ENCODE peak calls at places on chromosomes 2 and 18, in seven cellular contexts. One of them, this sample, is unnamed.

GRCh38 chr2:222968550-222969155 is 83.3 kb upstream of the KCNE4 start:
- DNase-seq in esophagus squamous epithelium: no peak
- DNase-seq in A549: no peak
- DNase-seq in endothelial cell of umbilical vein: no peak
- DNase-seq in right lobe of liver: no peak
- DNase-seq in heart left ventricle: no peak
- DNase-seq in spleen: no peak
- DNase-seq in this sample: no peak

GRCh38 chr2:165863816-165864221 is 69.8 kb upstream of the GALNT3 start:
- DNase-seq in esophagus squamous epithelium: no peak
- DNase-seq in A549: no peak
- DNase-seq in endothelial cell of umbilical vein: no peak
- DNase-seq in right lobe of liver: no peak
- DNase-seq in heart left ventricle: no peak
- DNase-seq in spleen: no peak
- DNase-seq in this sample: no peak

GRCh38 chr2:45497355-45497754 is 113.7 kb downstream of the SRBD1 start:
- DNase-seq in esophagus squamous epithelium: no peak
- DNase-seq in A549: no peak
- DNase-seq in endothelial cell of umbilical vein: no peak
- DNase-seq in right lobe of liver: no peak
- DNase-seq in heart left ventricle: no peak
- DNase-seq in spleen: no peak
- DNase-seq in this sample: no peak

GRCh38 chr2:54641988-54642387 is 81.5 kb upstream of the EML6 start:
- DNase-seq in esophagus squamous epithelium: no peak
- DNase-seq in A549: no peak
- DNase-seq in endothelial cell of umbilical vein: no peak
- DNase-seq in right lobe of liver: no peak
- DNase-seq in heart left ventricle: peak
- DNase-seq in spleen: no peak
- DNase-seq in this sample: no peak

GRCh38 chr2:120765031-120765910 is 29.6 kb downstream of the GLI2 start:
- DNase-seq in esophagus squamous epithelium: no peak
- DNase-seq in A549: no peak
- DNase-seq in endothelial cell of umbilical vein: peak
- DNase-seq in right lobe of liver: peak
- DNase-seq in heart left ventricle: peak
- DNase-seq in spleen: peak
- DNase-seq in this sample: no peak

GRCh38 chr2:217035967-217036366 is 176.1 kb upstream of the TNP1 start:
- DNase-seq in esophagus squamous epithelium: no peak
- DNase-seq in A549: no peak
- DNase-seq in endothelial cell of umbilical vein: no peak
- DNase-seq in right lobe of liver: no peak
- DNase-seq in heart left ventricle: peak
- DNase-seq in spleen: no peak
- DNase-seq in this sample: no peak

GRCh38 chr2:146912536-146912935 is 932.3 kb upstream of the ACVR2A start:
- DNase-seq in esophagus squamous epithelium: no peak
- DNase-seq in A549: no peak
- DNase-seq in endothelial cell of umbilical vein: no peak
- DNase-seq in right lobe of liver: no peak
- DNase-seq in heart left ventricle: no peak
- DNase-seq in spleen: no peak
- DNase-seq in this sample: no peak

GRCh38 chr18:5197032-5197434 is at the start of gene AKAIN1:
- DNase-seq in esophagus squamous epithelium: no peak
- DNase-seq in A549: no peak
- DNase-seq in endothelial cell of umbilical vein: peak
- DNase-seq in right lobe of liver: peak
- DNase-seq in heart left ventricle: peak
- DNase-seq in spleen: no peak
- DNase-seq in this sample: no peak

GRCh38 chr2:209592106-209592505 is 168.3 kb downstream of the MAP2 start:
- DNase-seq in esophagus squamous epithelium: no peak
- DNase-seq in A549: no peak
- DNase-seq in endothelial cell of umbilical vein: no peak
- DNase-seq in right lobe of liver: no peak
- DNase-seq in heart left ventricle: no peak
- DNase-seq in spleen: no peak
- DNase-seq in this sample: no peak

GRCh38 chr2:50556934-50557575 is 474.9 kb downstream of the NRXN1 start:
- DNase-seq in esophagus squamous epithelium: no peak
- DNase-seq in A549: no peak
- DNase-seq in endothelial cell of umbilical vein: no peak
- DNase-seq in right lobe of liver: no peak
- DNase-seq in heart left ventricle: no peak
- DNase-seq in spleen: no peak
- DNase-seq in this sample: no peak

GRCh38 chr2:104861295-104862060 is 7.6 kb downstream of the POU3F3 start:
- DNase-seq in esophagus squamous epithelium: no peak
- DNase-seq in A549: no peak
- DNase-seq in endothelial cell of umbilical vein: no peak
- DNase-seq in right lobe of liver: no peak
- DNase-seq in heart left ventricle: no peak
- DNase-seq in spleen: no peak
- DNase-seq in this sample: no peak

GRCh38 chr18:58687871-58688308 is 16.6 kb downstream of the MALT1 start:
- DNase-seq in esophagus squamous epithelium: no peak
- DNase-seq in A549: no peak
- DNase-seq in endothelial cell of umbilical vein: peak
- DNase-seq in right lobe of liver: no peak
- DNase-seq in heart left ventricle: no peak
- DNase-seq in spleen: no peak
- DNase-seq in this sample: no peak

GRCh38 chr2:27721884-27722485 is 49.5 kb upstream of the MRPL33 start:
- DNase-seq in esophagus squamous epithelium: no peak
- DNase-seq in A549: no peak
- DNase-seq in endothelial cell of umbilical vein: no peak
- DNase-seq in right lobe of liver: no peak
- DNase-seq in heart left ventricle: no peak
- DNase-seq in spleen: no peak
- DNase-seq in this sample: no peak

GRCh38 chr2:1824202-1824905 is 80.0 kb upstream of the PXDN start:
- DNase-seq in esophagus squamous epithelium: no peak
- DNase-seq in A549: no peak
- DNase-seq in endothelial cell of umbilical vein: no peak
- DNase-seq in right lobe of liver: no peak
- DNase-seq in heart left ventricle: no peak
- DNase-seq in spleen: no peak
- DNase-seq in this sample: no peak

GRCh38 chr2:168978461-168978861 is 52.7 kb downstream of the ABCB11 start:
- DNase-seq in esophagus squamous epithelium: no peak
- DNase-seq in A549: no peak
- DNase-seq in endothelial cell of umbilical vein: no peak
- DNase-seq in right lobe of liver: peak
- DNase-seq in heart left ventricle: no peak
- DNase-seq in spleen: no peak
- DNase-seq in this sample: no peak

GRCh38 chr2:239014897-239015768 is 167.2 kb downstream of the TWIST2 start:
- DNase-seq in esophagus squamous epithelium: no peak
- DNase-seq in A549: no peak
- DNase-seq in endothelial cell of umbilical vein: no peak
- DNase-seq in right lobe of liver: no peak
- DNase-seq in heart left ventricle: no peak
- DNase-seq in spleen: peak
- DNase-seq in this sample: peak

GRCh38 chr18:13366131-13366530 is 147.6 kb downstream of the LDLRAD4 start:
- DNase-seq in esophagus squamous epithelium: no peak
- DNase-seq in A549: no peak
- DNase-seq in endothelial cell of umbilical vein: no peak
- DNase-seq in right lobe of liver: no peak
- DNase-seq in heart left ventricle: no peak
- DNase-seq in spleen: no peak
- DNase-seq in this sample: no peak

GRCh38 chr2:9071032-9071431 is 67.5 kb upstream of the MBOAT2 start:
- DNase-seq in esophagus squamous epithelium: no peak
- DNase-seq in A549: peak
- DNase-seq in endothelial cell of umbilical vein: peak
- DNase-seq in right lobe of liver: no peak
- DNase-seq in heart left ventricle: no peak
- DNase-seq in spleen: no peak
- DNase-seq in this sample: no peak

GRCh38 chr2:2743164-2743571 is 412.1 kb upstream of the MYT1L start:
- DNase-seq in esophagus squamous epithelium: no peak
- DNase-seq in A549: no peak
- DNase-seq in endothelial cell of umbilical vein: no peak
- DNase-seq in right lobe of liver: no peak
- DNase-seq in heart left ventricle: peak
- DNase-seq in spleen: peak
- DNase-seq in this sample: peak

GRCh38 chr2:169073972-169074751 is 4.8 kb downstream of the DHRS9 start:
- DNase-seq in esophagus squamous epithelium: no peak
- DNase-seq in A549: no peak
- DNase-seq in endothelial cell of umbilical vein: no peak
- DNase-seq in right lobe of liver: peak
- DNase-seq in heart left ventricle: no peak
- DNase-seq in spleen: no peak
- DNase-seq in this sample: no peak

GRCh38 chr2:24084386-24085375 is at the start of gene TP53I3:
- DNase-seq in esophagus squamous epithelium: peak
- DNase-seq in A549: peak
- DNase-seq in endothelial cell of umbilical vein: peak
- DNase-seq in right lobe of liver: peak
- DNase-seq in heart left ventricle: peak
- DNase-seq in spleen: peak
- DNase-seq in this sample: peak
- TF ChIP-seq POLR2A in esophagus squamous epithelium: no peak
- TF ChIP-seq POLR2A in A549: peak
- TF ChIP-seq POLR2A in endothelial cell of umbilical vein: peak
- TF ChIP-seq POLR2A in right lobe of liver: peak
- TF ChIP-seq POLR2A in heart left ventricle: peak
- TF ChIP-seq POLR2A in spleen: no peak
- TF ChIP-seq POLR2A in this sample: no peak

GRCh38 chr2:100820346-100821254 is 661 bp downstream of the NPAS2 start:
- DNase-seq in esophagus squamous epithelium: no peak
- DNase-seq in A549: no peak
- DNase-seq in endothelial cell of umbilical vein: peak
- DNase-seq in right lobe of liver: peak
- DNase-seq in heart left ventricle: peak
- DNase-seq in spleen: no peak
- DNase-seq in this sample: no peak
- H3K4me3 ChIP-seq in esophagus squamous epithelium: peak
- H3K4me3 ChIP-seq in A549: peak
- H3K4me3 ChIP-seq in endothelial cell of umbilical vein: peak
- H3K4me3 ChIP-seq in right lobe of liver: peak
- H3K4me3 ChIP-seq in heart left ventricle: peak
- H3K4me3 ChIP-seq in spleen: peak
- H3K4me3 ChIP-seq in this sample: peak

DNA sequence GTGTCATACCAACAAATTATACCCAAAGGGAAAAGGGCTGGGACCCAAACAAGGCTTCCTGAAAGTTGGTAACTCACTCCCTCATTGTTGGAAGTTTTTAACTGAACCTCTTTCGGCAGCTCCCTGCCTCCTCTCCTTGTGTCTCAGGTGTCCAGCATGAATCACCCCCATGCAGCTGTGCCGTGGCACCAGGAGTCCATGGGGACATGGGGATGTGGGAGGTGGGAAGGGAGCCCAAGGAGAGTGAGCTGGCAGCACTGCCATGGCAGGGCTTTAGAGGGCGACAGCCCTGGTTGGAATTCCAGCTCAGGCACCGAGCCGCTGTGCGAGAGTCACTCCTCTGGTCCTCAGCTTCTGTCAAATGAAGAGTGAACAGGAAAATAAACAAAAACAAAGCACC is 12.5 kb upstream of the GYPC start:
- DNase-seq in esophagus squamous epithelium: no peak
- DNase-seq in A549: no peak
- DNase-seq in endothelial cell of umbilical vein: no peak
- DNase-seq in right lobe of liver: no peak
- DNase-seq in heart left ventricle: no peak
- DNase-seq in spleen: no peak
- DNase-seq in this sample: no peak
- TF ChIP-seq POLR2A in esophagus squamous epithelium: no peak
- TF ChIP-seq POLR2A in A549: no peak
- TF ChIP-seq POLR2A in endothelial cell of umbilical vein: no peak
- TF ChIP-seq POLR2A in right lobe of liver: no peak
- TF ChIP-seq POLR2A in heart left ventricle: no peak
- TF ChIP-seq POLR2A in spleen: no peak
- TF ChIP-seq POLR2A in this sample: no peak

DNA sequence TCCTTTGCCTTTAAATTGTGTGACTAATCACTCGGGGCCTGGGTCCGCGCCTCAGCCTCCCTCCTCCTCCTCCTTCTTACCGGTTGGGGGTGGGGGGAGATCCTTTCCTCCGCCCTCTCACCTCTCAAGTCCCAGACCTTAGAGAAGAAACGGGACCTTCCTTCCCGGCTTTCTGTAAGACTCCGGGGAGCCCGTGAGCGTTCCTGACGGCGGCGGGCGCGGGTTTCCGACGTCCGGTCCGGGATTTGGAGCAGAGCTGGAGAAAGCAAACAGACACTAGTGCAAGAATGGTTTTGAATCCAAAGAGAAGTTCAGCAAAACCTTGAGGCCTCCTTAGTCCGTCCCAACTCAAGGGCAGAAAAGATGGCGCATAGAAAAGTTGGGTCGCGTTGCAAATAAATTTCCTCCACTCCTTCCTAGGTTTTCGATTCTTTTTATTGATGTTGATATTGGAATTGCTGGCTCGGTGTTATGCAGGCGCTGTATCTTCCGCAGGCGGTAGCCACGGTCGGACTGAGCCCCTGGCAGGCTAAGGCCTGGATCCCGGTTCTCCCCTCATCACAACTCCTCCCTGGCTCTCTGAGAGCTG is 2.0 kb downstream of the DLX1 start:
- DNase-seq in esophagus squamous epithelium: no peak
- DNase-seq in A549: no peak
- DNase-seq in endothelial cell of umbilical vein: no peak
- DNase-seq in right lobe of liver: no peak
- DNase-seq in heart left ventricle: no peak
- DNase-seq in spleen: no peak
- DNase-seq in this sample: no peak
- H3K4me3 ChIP-seq in esophagus squamous epithelium: peak
- H3K4me3 ChIP-seq in A549: no peak
- H3K4me3 ChIP-seq in endothelial cell of umbilical vein: no peak
- H3K4me3 ChIP-seq in right lobe of liver: no peak
- H3K4me3 ChIP-seq in heart left ventricle: no peak
- H3K4me3 ChIP-seq in spleen: no peak
- H3K4me3 ChIP-seq in this sample: no peak

This sample was measured in lower leg skin.